ENCODE peak calls at places on chromosomes 3 and 15, in nine cellular contexts. W, N, F, E, C, B, G, V and T are unnamed samples.

GRCh38 chr3:48511551-48511950 is 7.6 kb upstream of the SHISA5 start:
- DNase-seq in N (no peak), V (no peak), E (no peak), C (no peak), B (no peak), F (no peak), W (no peak), G (no peak), T (no peak)

GRCh38 chr15:68417897-68418296 is 14.1 kb downstream of the ITGA11 start:
- DNase-seq in C (no peak), V (no peak), N (no peak), W (no peak), F (peak; percentile 72), B (no peak), E (no peak), G (peak; percentile 50), T (no peak)

GRCh38 chr15:96285715-96286367 is 44.7 kb upstream of the NR2F2 start:
- DNase-seq in B (peak; percentile 46), E (no peak), F (no peak), C (no peak), W (no peak), G (no peak), N (no peak), V (no peak), T (peak; percentile 91)

GRCh38 chr15:28281876-28282275 is 40.1 kb downstream of the HERC2 start:
- DNase-seq in B (no peak), W (no peak), N (no peak), V (no peak), C (no peak), F (no peak), E (no peak), G (no peak), T (no peak)

GRCh38 chr3:138450181-138450580 is 15.8 kb downstream of the ESYT3 start:
- DNase-seq in E (peak; percentile 11), F (no peak), B (no peak), G (no peak), W (no peak), N (no peak), C (no peak), V (no peak), T (peak; percentile 2)

GRCh38 chr3:130893240-130894129 is at the start of gene ATP2C1:
- DNase-seq in E (peak; percentile 99), G (peak; percentile 93), F (peak; percentile 92), V (peak; percentile 95), B (peak; percentile 96), N (peak; percentile 95), C (peak; percentile 99), W (peak; percentile 97), T (peak; percentile 93)

GRCh38 chr3:14906355-14906960 is 40.9 kb upstream of the NR2C2 start:
- DNase-seq in V (no peak), F (no peak), N (no peak), B (no peak), C (no peak), E (no peak), G (no peak), W (no peak), T (no peak)

GRCh38 chr3:98068824-98069223 is 18.1 kb upstream of the OR5AC2 start:
- DNase-seq in V (no peak), W (no peak), E (no peak), G (no peak), B (no peak), C (no peak), F (no peak), N (no peak), T (no peak)

GRCh38 chr3:73509812-73510211 is 114.9 kb downstream of the PDZRN3 start:
- DNase-seq in E (no peak), G (peak; percentile 35), C (no peak), N (no peak), B (no peak), W (no peak), F (no peak), V (no peak), T (no peak)

GRCh38 chr15:62975515-62975914 is 67.0 kb upstream of the TPM1 start:
- DNase-seq in C (no peak), V (no peak), W (no peak), B (no peak), G (no peak), F (peak; percentile 42), E (no peak), N (no peak), T (no peak)

GRCh38 chr3:45957606-45958005 is 14.3 kb downstream of the CXCR6 start:
- DNase-seq in C (no peak), W (no peak), G (no peak), E (no peak), V (no peak), N (no peak), F (no peak), B (no peak), T (no peak)

GRCh38 chr3:142445816-142446254 is 2.0 kb downstream of the XRN1 start:
- DNase-seq in W (no peak), N (peak; percentile 59), G (peak; percentile 53), C (peak; percentile 27), E (no peak), F (peak; percentile 36), B (no peak), V (peak; percentile 3), T (no peak)

GRCh38 chr3:138657508-138657907 is 48.9 kb downstream of the FAIM start:
- DNase-seq in B (no peak), G (no peak), V (no peak), C (no peak), F (no peak), W (no peak), E (no peak), N (no peak), T (no peak)

GRCh38 chr3:11570251-11570650 is 73.5 kb downstream of the VGLL4 start:
- DNase-seq in N (no peak), G (no peak), C (no peak), W (no peak), B (no peak), E (no peak), V (no peak), F (no peak), T (no peak)

GRCh38 chr3:130900959-130901358 is 7.1 kb downstream of the ATP2C1 start:
- DNase-seq in G (peak; percentile 14), E (no peak), F (peak; percentile 32), V (no peak), W (no peak), B (no peak), N (no peak), C (no peak), T (no peak)

GRCh38 chr3:141659821-141660597 is 78.1 kb upstream of the RNF7 start:
- DNase-seq in G (peak; percentile 41), F (peak; percentile 56), V (no peak), C (peak; percentile 79), B (peak; percentile 59), E (peak; percentile 84), N (peak; percentile 37), W (peak; percentile 51), T (no peak)

GRCh38 chr3:55485208-55485791 is 1.8 kb downstream of the WNT5A start:
- DNase-seq in C (peak; percentile 94), W (peak; percentile 75), G (peak; percentile 88), V (peak; percentile 90), F (peak; percentile 86), N (peak; percentile 62), B (peak; percentile 80), E (peak; percentile 86), T (peak; percentile 66)
- H3K4me3 ChIP-seq in C (peak overlapping the region; percentile 69), W (no peak overlapping the region), G (peak overlapping the region; percentile 89), V (peak overlapping the region; percentile 87), F (peak overlapping the region; percentile 81), N (peak overlapping the region; percentile 55), B (peak overlapping the region; percentile 67), E (peak overlapping the region; percentile 52), T (peak overlapping the region; percentile 73)

DNA sequence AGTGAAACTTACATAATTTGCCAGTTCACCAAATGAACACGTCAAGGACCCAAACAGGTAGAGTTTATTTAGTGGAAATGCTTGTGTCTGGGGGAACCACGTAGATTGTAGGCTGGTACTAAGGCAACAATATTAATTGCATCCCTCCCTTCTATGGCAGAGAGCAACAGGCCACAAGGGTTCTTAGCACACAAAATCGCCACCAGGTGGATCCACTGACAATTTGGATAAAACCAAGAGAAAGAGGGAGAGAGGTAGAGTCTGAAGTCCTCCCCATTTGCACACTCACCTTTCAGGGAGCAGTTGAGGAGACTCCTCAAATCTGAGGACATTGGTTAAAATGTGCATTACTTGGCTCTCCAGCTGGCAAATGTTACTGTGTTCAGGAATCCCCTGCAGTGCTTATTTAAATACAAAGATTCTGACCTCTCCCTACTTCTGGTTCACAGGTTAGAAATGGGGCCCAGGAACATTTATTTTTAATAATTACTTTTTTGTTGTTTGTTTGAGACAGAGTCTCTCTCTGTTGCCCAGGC is 181.0 kb upstream of the FEZF2 start:
- DNase-seq in N (no peak), B (no peak), F (no peak), C (no peak), W (no peak), G (no peak), E (no peak), V (peak; percentile 44), T (no peak)
- TF ChIP-seq CTCF in N (peak; percentile 35), B (no peak), F (peak; percentile 36), C (peak; percentile 16), W (no peak), G (no peak), E (no peak), V (peak; percentile 68), T (no peak)

GRCh38 chr15:48253186-48253585 is 47.1 kb downstream of the SLC12A1 start:
- DNase-seq in N (no peak), V (no peak), C (no peak), G (no peak), B (no peak), E (no peak), F (no peak), W (no peak), T (no peak)

GRCh38 chr15:48244923-48245322 is 38.8 kb downstream of the SLC12A1 start:
- DNase-seq in V (no peak), G (no peak), F (peak; percentile 6), C (no peak), E (no peak), B (no peak), N (peak; percentile 44), W (no peak), T (no peak)

DNA sequence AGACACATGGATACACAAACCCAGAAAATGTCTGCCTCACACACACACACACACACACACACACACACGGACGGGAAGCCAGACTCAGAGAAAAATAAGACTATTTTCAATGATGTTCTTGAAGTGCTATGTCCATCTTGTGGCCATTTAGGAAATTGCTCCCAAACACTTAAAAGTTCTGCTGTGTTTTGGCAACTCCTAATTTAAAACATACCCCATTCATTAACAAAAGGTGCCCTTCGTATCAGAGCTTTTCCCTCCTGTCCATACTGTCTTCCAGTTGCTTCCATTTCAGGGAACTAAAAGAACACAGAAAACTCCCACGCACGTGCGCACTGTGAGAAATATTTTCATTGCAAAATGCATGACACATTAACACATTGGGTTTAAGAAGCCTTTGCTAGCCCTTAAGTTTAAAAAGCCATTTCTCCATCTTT is 44.6 kb downstream of the SLC12A1 start:
- DNase-seq in W (no peak), V (peak; percentile 66), C (peak; percentile 67), B (peak; percentile 34), N (peak; percentile 67), F (peak; percentile 81), E (no peak), G (peak; percentile 79), T (no peak)
- H3K4me1 ChIP-seq in W (no peaks in the 10 kb centered on the region), V (no peaks in the 10 kb centered on the region), C (no peaks in the 10 kb centered on the region), B (no peaks in the 10 kb centered on the region), N (no peaks in the 10 kb centered on the region), F (no peaks in the 10 kb centered on the region), E (no peaks in the 10 kb centered on the region), G (no peaks in the 10 kb centered on the region), T (no peaks in the 10 kb centered on the region)

DNA sequence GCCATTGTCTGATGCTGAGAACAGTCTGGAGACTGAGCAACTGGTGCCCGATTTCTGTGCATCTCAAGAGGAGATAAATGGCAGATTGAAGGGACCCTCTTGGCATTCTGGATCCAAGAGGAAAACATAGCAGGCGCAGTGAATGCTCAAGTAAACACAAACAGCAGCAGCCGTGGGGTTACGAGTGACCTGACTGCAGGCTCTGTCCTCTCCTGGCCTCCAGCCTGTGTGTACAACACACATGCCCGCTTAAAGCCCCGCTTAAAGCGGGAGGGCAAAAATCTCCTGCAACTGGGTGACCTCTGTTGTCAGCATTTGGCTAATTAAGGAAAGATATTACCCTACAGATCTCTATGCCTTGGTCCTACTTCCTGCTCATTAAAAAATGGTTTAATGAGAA is 120.5 kb downstream of the GREM1 start:
- DNase-seq in F (no peak), N (no peak), W (no peak), C (no peak), V (no peak), B (no peak), E (no peak), G (no peak), T (no peak)
- H3K4me3 ChIP-seq in F (no peak overlapping the region), N (no peak overlapping the region), W (no peak overlapping the region), C (no peak overlapping the region), V (no peak overlapping the region), B (no peak overlapping the region), E (no peak overlapping the region), G (no peak overlapping the region), T (no peak overlapping the region)